ENCODE peak calls at places on chromosomes 2 and 18, in four cellular contexts. E is ecto neural progenitor cell, G is AG04450, D is ovary. M is an unnamed sample.

GRCh38 chr2:28268386-28268785 is 124.3 kb upstream of the FOSL2 start:
- DNase-seq in E (no peak), G (no peak), D (no peak), M (no peak)

GRCh38 chr2:24690524-24690923 is 102.7 kb downstream of the PTRHD1 start:
- DNase-seq in E (no peak), G (no peak), D (no peak), M (no peak)

GRCh38 chr2:217822296-217823252 is 180.2 kb downstream of the TNS1 start:
- DNase-seq in E (no peak), G (no peak), D (no peak), M (no peak)

GRCh38 chr2:13682878-13683277 is 949.6 kb upstream of the LRATD1 start:
- DNase-seq in E (no peak), G (no peak), D (no peak), M (peak; percentile 88)

GRCh38 chr2:42498482-42498881 is 4.7 kb upstream of the KCNG3 start:
- DNase-seq in E (no peak), G (no peak), D (no peak), M (no peak)

GRCh38 chr2:240596491-240596931 is 10.0 kb downstream of the CAPN10 start:
- DNase-seq in E (no peak), G (no peak), D (peak; percentile 73), M (no peak)

GRCh38 chr18:13446581-13447470 is 228.3 kb downstream of the LDLRAD4 start:
- DNase-seq in E (no peak), G (no peak), D (no peak), M (no peak)

GRCh38 chr2:213251618-213252017 is 32.6 kb upstream of the SPAG16 start:
- DNase-seq in E (no peak), G (peak; percentile 65), D (no peak), M (peak; percentile 45)

GRCh38 chr2:142131016-142131714 is at the start of gene LRP1B:
- DNase-seq in E (peak; percentile 61), G (no peak), D (peak; percentile 37), M (no peak)

GRCh38 chr2:163345795-163346573 is 389.8 kb downstream of the FIGN start:
- DNase-seq in E (no peak), G (no peak), D (no peak), M (no peak)